ENCODE peak calls at places on chromosomes 4 and X, in six cellular contexts. F is lung microvascular endothelial cell; X is Panc1; J is mucosa of descending colon; L is COR-L47; U is effector memory CD8-positive, alpha-beta T cell. B is an unnamed sample.

GRCh38 chr4:74932010-74932409 is 906 bp upstream of the PARM1 start:
- DNase-seq in F (no peak), X (no peak), J (no peak), L (no peak), U (no peak), B (no peak)

GRCh38 chr4:101103381-101104142 is 243.8 kb downstream of the PPP3CA start:
- DNase-seq in F (peak), X (no peak), J (no peak), L (no peak), U (no peak), B (peak)

GRCh38 chrX:57607295-57608187 is 15.7 kb downstream of the ZXDB start:
- DNase-seq in F (no peak), X (no peak), J (no peak), L (no peak), U (no peak), B (no peak)

GRCh38 chrX:8183281-8183680 is 12.2 kb upstream of the VCX2 start:
- DNase-seq in F (no peak), X (no peak), J (no peak), L (no peak), U (no peak), B (no peak)

GRCh38 chr4:95693594-95693993 is 144.8 kb upstream of the UNC5C start:
- DNase-seq in F (peak), X (no peak), J (no peak), L (peak), U (no peak), B (peak)

GRCh38 chr4:153440475-153440874 is 25.7 kb upstream of the TMEM131L start:
- DNase-seq in F (no peak), X (no peak), J (no peak), L (no peak), U (no peak), B (no peak)

GRCh38 chrX:1792636-1793035 is 177.8 kb downstream of the ASMT start:
- DNase-seq in F (no peak), X (no peak), J (no peak), L (no peak), U (no peak), B (no peak)

GRCh38 chrX:129785160-129785947 is 5.6 kb downstream of the SASH3 start:
- DNase-seq in F (no peak), X (no peak), J (no peak), L (no peak), U (no peak), B (no peak)

GRCh38 chr4:42483426-42484379 is 86.4 kb downstream of the SHISA3 start:
- DNase-seq in F (no peak), X (no peak), J (no peak), L (no peak), U (no peak), B (no peak)

GRCh38 chr4:147060171-147060931 is 114.7 kb upstream of the TTC29 start:
- DNase-seq in F (no peak), X (no peak), J (no peak), L (no peak), U (no peak), B (no peak)

GRCh38 chr4:122476126-122476525 is 19.6 kb upstream of the IL2 start:
- DNase-seq in F (no peak), X (no peak), J (no peak), L (no peak), U (no peak), B (peak)

GRCh38 chrX:53984895-53985294 is 59.4 kb downstream of the PHF8 start:
- DNase-seq in F (no peak), X (no peak), J (no peak), L (no peak), U (no peak), B (no peak)

GRCh38 chr4:65665951-65666523 is 4.3 kb downstream of the EPHA5 start:
- DNase-seq in F (peak), X (no peak), J (no peak), L (peak), U (no peak), B (peak)

GRCh38 chr4:139710073-139710472 is 44.5 kb downstream of the MGST2 start:
- DNase-seq in F (no peak), X (no peak), J (no peak), L (no peak), U (no peak), B (no peak)

GRCh38 chrX:3713225-3713936 is at the start of gene PRKX:
- DNase-seq in F (peak), X (no peak), J (peak), L (peak), U (peak), B (no peak)

GRCh38 chr4:112296949-112297483 is at the start of gene ALPK1:
- DNase-seq in F (peak), X (no peak), J (no peak), L (no peak), U (no peak), B (peak)

GRCh38 chr4:121789470-121789869 is 11.7 kb upstream of the EXOSC9 start:
- DNase-seq in F (no peak), X (no peak), J (no peak), L (no peak), U (no peak), B (no peak)

GRCh38 chr4:109406337-109406931 is 27.2 kb upstream of the SEC24B start:
- DNase-seq in F (peak), X (peak), J (no peak), L (peak), U (peak), B (peak)

GRCh38 chr4:8726344-8726851 is 133.8 kb downstream of the CPZ start:
- DNase-seq in F (no peak), X (no peak), J (peak), L (no peak), U (no peak), B (no peak)

GRCh38 chr4:26004290-26004689 is 90.3 kb downstream of the SMIM20 start:
- DNase-seq in F (no peak), X (no peak), J (no peak), L (no peak), U (no peak), B (no peak)

GRCh38 chr4:32454482-32454881 is 1734.3 kb downstream of the PCDH7 start:
- DNase-seq in F (no peak), X (no peak), J (no peak), L (no peak), U (no peak), B (no peak)

GRCh38 chrX:148928803-148929202 is 428.4 kb downstream of the AFF2 start:
- DNase-seq in F (no peak), X (no peak), J (no peak), L (no peak), U (no peak), B (no peak)

GRCh38 chr4:187586892-187587291 is 408.7 kb upstream of the ZFP42 start:
- DNase-seq in F (no peak), X (no peak), J (no peak), L (no peak), U (no peak), B (no peak)

GRCh38 chr4:11542952-11543351 is 114.3 kb upstream of the HS3ST1 start:
- DNase-seq in F (no peak), X (no peak), J (no peak), L (no peak), U (no peak), B (peak)

GRCh38 chr4:147481577-147482109 is 746 bp downstream of the EDNRA start:
- DNase-seq in F (peak), X (no peak), J (no peak), L (no peak), U (no peak), B (no peak)

GRCh38 chr4:182823576-182823975 is 93.6 kb downstream of the DCTD start:
- DNase-seq in F (no peak), X (no peak), J (no peak), L (no peak), U (no peak), B (no peak)

GRCh38 chr4:8089862-8090261 is 68.8 kb downstream of the ABLIM2 start:
- DNase-seq in F (no peak), X (no peak), J (peak), L (no peak), U (no peak), B (no peak)

GRCh38 chrX:25275159-25275558 is 259.4 kb upstream of the ARX start:
- DNase-seq in F (no peak), X (no peak), J (no peak), L (no peak), U (no peak), B (peak)

GRCh38 chrX:51931761-51932160 is 38.3 kb downstream of the MAGED1 start:
- DNase-seq in F (no peak), X (no peak), J (no peak), L (no peak), U (no peak), B (no peak)

GRCh38 chr4:65868096-65868824 is 198.0 kb upstream of the EPHA5 start:
- DNase-seq in F (no peak), X (no peak), J (no peak), L (no peak), U (no peak), B (no peak)

B was measured in DMS53.